ENCODE peak calls at places on chromosomes 6 and 20, in seven cellular contexts. Q is esophagus muscularis mucosa, A is transverse colon, G is GM12878, R is endothelial cell of umbilical vein, E is prostate gland, F is upper lobe of left lung. P is an unnamed sample.

GRCh38 chr6:66993272-66993671 is 1286.2 kb upstream of the EYS start:
- DNase-seq in Q (no peak), F (no peak), A (no peak), E (no peak), R (no peak), G (no peak), P (no peak)

GRCh38 chr6:144660545-144660944 is 375.4 kb downstream of the UTRN start:
- DNase-seq in R (no peak), A (peak), F (no peak), Q (no peak), E (no peak), G (no peak), P (no peak)

GRCh38 chr20:25253606-25254275 is 5.9 kb downstream of the PYGB start:
- DNase-seq in Q (no peak), R (no peak), A (peak), G (no peak), F (no peak), E (no peak), P (no peak)

GRCh38 chr20:60934724-60935123 is 317.3 kb upstream of the CDH4 start:
- DNase-seq in R (no peak), G (no peak), Q (no peak), F (no peak), E (no peak), A (no peak), P (no peak)

GRCh38 chr6:14499804-14500203 is 382.2 kb downstream of the CD83 start:
- DNase-seq in A (no peak), Q (no peak), F (no peak), R (no peak), G (no peak), E (no peak), P (no peak)

GRCh38 chr6:2973656-2974055 is 2.3 kb upstream of the SERPINB6 start:
- DNase-seq in G (no peak), R (no peak), Q (no peak), E (no peak), F (no peak), A (no peak), P (no peak)

GRCh38 chr20:51643390-51643789 is 100.9 kb upstream of the NFATC2 start:
- DNase-seq in R (peak), G (no peak), F (no peak), E (no peak), A (no peak), Q (no peak), P (no peak)

GRCh38 chr20:38450412-38450975 is 15.4 kb upstream of the SNHG17 start:
- DNase-seq in A (no peak), R (peak), E (no peak), G (no peak), F (no peak), Q (no peak), P (no peak)

GRCh38 chr6:52454556-52454955 is 34.4 kb downstream of the EFHC1 start:
- DNase-seq in Q (no peak), A (no peak), F (no peak), E (no peak), G (no peak), R (peak), P (no peak)

GRCh38 chr20:64078934-64079272 is 415 bp downstream of the RGS19 start:
- DNase-seq in A (no peak), R (no peak), G (no peak), Q (no peak), F (peak), E (no peak), P (no peak)

GRCh38 chr20:64080013-64080812 is at the start of gene OPRL1:
- DNase-seq in R (peak), E (no peak), Q (no peak), F (peak), A (no peak), G (no peak), P (no peak)

GRCh38 chr20:64080813-64081619 is 1.1 kb downstream of the OPRL1 start:
- DNase-seq in Q (no peak), F (peak), A (no peak), R (no peak), G (no peak), E (no peak), P (no peak)

GRCh38 chr20:64077876-64078551 is 1.3 kb downstream of the RGS19 start:
- DNase-seq in E (no peak), F (no peak), A (peak), R (no peak), Q (no peak), G (no peak), P (no peak)

DNA sequence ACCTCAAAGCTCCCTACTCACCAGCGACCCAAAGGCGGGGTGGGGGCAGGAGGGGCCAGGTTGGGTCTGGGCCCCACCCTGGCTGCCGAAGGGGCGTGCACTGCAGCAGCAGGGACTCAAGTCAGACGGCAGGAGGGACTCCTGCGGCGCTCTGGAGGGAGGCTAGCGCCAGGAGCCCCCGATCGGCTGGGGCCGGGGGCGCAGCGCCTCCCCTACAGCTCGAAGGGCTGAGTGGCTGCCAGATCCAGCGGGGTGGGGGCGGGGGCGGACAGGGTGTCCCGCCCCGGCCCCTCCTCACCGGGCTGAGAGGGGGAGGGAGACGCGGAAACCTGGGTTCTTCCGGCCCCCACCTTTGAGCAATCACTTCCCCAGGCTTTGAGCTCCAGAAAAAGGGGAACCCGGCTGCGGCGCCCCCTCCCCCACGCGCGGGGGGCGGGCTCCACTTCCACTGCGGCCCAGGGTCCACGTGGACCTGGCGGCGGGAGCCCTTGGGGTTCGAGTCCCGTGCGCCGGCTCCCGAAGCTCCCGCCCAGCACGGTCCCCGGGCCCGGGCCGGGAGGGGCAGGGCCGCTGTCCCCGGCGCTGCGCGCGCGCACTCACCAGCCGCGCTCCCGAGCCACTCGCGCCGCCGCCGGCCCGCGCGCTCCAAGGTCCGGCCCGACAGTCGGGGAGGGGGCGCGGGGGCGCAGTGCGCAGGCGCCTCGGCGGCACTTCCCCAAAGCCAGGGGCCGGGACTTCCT is at the start of gene RGS19:
- DNase-seq in G (no peak), Q (no peak), A (peak), F (peak), E (peak), R (peak), P (peak)
- TF ChIP-seq POLR2A in G (peak), Q (no peak), A (no peak), F (no peak), E (no peak), R (peak), P (no peak)

GRCh38 chr20:41222703-41223102 is 85.4 kb downstream of the PLCG1 start:
- DNase-seq in G (no peak), F (no peak), A (no peak), R (no peak), E (no peak), Q (no peak), P (no peak)
- TF ChIP-seq POLR2AphosphoS5 in G (no peak), F (no peak), A (no peak), R (no peak), E (no peak), Q (no peak), P (no peak)

GRCh38 chr20:1327827-1328679 is 886 bp downstream of the SDCBP2 start:
- DNase-seq in F (no peak), R (no peak), E (no peak), A (peak), G (no peak), Q (peak), P (no peak)

GRCh38 chr20:1328680-1329330 is at the start of gene SDCBP2:
- DNase-seq in E (peak), G (no peak), A (peak), Q (peak), R (no peak), F (no peak), P (no peak)

GRCh38 chr20:1325173-1326030 is 3.5 kb downstream of the SDCBP2 start:
- DNase-seq in Q (peak), F (peak), A (peak), G (peak), R (peak), E (peak), P (peak)

GRCh38 chr20:1326031-1326930 is 2.7 kb downstream of the SDCBP2 start:
- DNase-seq in G (no peak), E (no peak), F (no peak), A (peak), Q (peak), R (peak), P (no peak)

DNA sequence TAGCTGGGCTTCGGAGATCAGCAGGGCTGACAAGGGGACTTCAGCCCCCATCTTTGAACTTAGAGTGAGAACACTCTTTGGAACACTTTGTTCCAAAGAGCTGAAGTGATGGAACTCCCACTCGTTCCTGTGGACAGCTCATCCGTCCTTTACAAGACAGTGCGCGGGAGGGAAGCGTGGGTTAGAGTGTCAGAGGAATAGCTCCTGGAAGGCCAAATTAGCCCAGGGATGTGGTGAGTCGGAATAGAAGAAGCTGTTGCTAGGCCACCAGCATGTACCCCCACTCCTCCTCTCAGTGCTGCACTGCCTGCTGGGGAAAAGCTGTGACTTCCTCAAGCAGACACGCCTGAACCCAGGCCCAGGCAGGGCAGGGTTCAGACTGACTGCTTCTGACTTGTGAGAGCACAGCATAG is 1.7 kb downstream of the SDCBP2 start:
- DNase-seq in F (no peak), Q (peak), E (no peak), G (no peak), R (peak), A (peak), P (no peak)
- TF ChIP-seq POLR2A in F (no peak), Q (no peak), E (no peak), G (no peak), R (no peak), A (no peak), P (no peak)

DNA sequence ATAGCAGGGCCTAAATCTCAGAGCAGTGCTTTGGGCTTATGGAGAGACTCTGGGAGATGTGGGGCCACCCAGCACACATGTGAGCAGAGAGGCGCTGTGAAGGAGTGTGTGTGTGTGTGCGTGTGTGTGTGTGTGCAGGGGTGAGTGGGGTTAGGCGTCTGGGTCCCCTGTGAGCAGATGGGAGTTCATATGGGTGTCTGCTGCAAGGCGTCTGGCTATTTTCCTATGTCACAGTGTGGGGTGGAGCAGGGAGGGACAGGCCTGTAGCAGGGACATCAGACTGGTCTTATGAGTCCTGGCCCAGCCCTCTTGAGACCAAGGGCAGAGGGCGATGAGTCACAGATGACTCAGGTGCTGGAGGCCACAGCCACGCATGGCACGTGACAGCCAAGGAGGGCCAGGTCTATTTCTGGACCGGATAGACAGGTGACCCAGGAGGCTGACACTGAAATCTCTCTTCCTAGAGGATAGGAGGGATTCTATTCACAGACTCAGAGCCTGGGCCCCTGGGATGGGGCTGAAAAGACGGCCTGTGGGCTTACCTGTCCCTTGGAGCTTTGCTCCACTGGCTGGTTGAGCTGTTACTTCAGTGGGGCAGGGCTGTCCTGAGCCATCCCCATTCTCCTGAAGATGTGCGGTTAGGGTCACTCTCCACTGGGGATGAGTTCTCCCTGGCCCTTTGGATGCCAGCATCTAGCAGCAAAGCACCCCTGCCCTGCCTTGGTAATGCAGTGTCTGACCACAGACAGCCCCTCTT is 28.9 kb downstream of the VEGFA start:
- DNase-seq in R (peak), F (no peak), A (peak), E (no peak), Q (no peak), G (peak), P (no peak)
- TF ChIP-seq POLR2AphosphoS5 in R (no peak), F (peak), A (peak), E (no peak), Q (peak), G (no peak), P (no peak)